ENCODE peak calls at places on chromosomes 5 and 9, in four cellular contexts. F, R, G and L are unnamed samples.
A peak's percentile ranks its signal among the peaks of the same experiment; 100 is the strongest.

GRCh38 chr9:110655723-110656641 is 12.6 kb upstream of the MUSK start:
- DNase-seq in G (no peak), R (no peak), F (no peak), L (no peak)

GRCh38 chr9:89410709-89411111 is 87.2 kb downstream of the SEMA4D start:
- DNase-seq in F (peak; percentile 80), G (no peak), R (no peak), L (no peak)

GRCh38 chr5:93599427-93600146 is 16.6 kb downstream of the NR2F1 start:
- DNase-seq in G (no peak), R (no peak), F (no peak), L (no peak)

GRCh38 chr9:123483191-123483803 is 127.3 kb downstream of the CRB2 start:
- DNase-seq in G (no peak), R (no peak), F (no peak), L (no peak)

GRCh38 chr5:66255702-66256101 is 111.6 kb downstream of the SREK1 start:
- DNase-seq in G (no peak), F (no peak), R (no peak), L (no peak)

GRCh38 chr9:81825831-81826540 is 102.2 kb upstream of the SPATA31D4 start:
- DNase-seq in R (no peak), G (peak; percentile 51), F (no peak), L (no peak)

GRCh38 chr5:90967443-90967842 is 408.8 kb downstream of the ADGRV1 start:
- DNase-seq in G (no peak), F (no peak), R (no peak), L (no peak)

GRCh38 chr5:95817430-95817829 is 5.1 kb downstream of the GLRX start:
- DNase-seq in F (peak; percentile 47), G (peak; percentile 43), R (no peak), L (no peak)

GRCh38 chr5:128532776-128533175 is 5.3 kb downstream of the FBN2 start:
- DNase-seq in R (no peak), F (no peak), G (no peak), L (no peak)

GRCh38 chr9:94619012-94619411 is 20.3 kb downstream of the FBP1 start:
- DNase-seq in F (no peak), R (no peak), G (no peak), L (no peak)

GRCh38 chr5:56326116-56326515 is 93.0 kb upstream of the ANKRD55 start:
- DNase-seq in R (no peak), G (no peak), F (no peak), L (no peak)

GRCh38 chr5:143471666-143472411 is 68.4 kb upstream of the NR3C1 start:
- DNase-seq in R (no peak), F (no peak), G (no peak), L (no peak)

GRCh38 chr9:136645343-136645902 is 17.3 kb upstream of the EGFL7 start:
- DNase-seq in R (no peak), G (no peak), F (no peak), L (peak; percentile 17)

GRCh38 chr5:141077826-141078225 is 16.6 kb upstream of the PCDHB2 start:
- DNase-seq in R (no peak), F (no peak), G (no peak), L (no peak)

GRCh38 chr5:142853682-142854081 is 83.5 kb downstream of the ARHGAP26 start:
- DNase-seq in G (no peak), F (no peak), R (no peak), L (no peak)

GRCh38 chr5:150562832-150563231 is 54.9 kb downstream of the NDST1 start:
- DNase-seq in R (no peak), G (peak; percentile 56), F (peak; percentile 35), L (no peak)

GRCh38 chr5:33491941-33492340 is 51.2 kb downstream of the TARS1 start:
- DNase-seq in R (no peak), G (no peak), F (no peak), L (no peak)

GRCh38 chr5:181221105-181221791 is 1.8 kb upstream of the TRIM41 start:
- DNase-seq in G (no peak), R (no peak), F (no peak), L (no peak)

GRCh38 chr5:7714119-7714518 is 136.8 kb downstream of the CFAP90 start:
- DNase-seq in F (no peak), R (no peak), G (no peak), L (no peak)

GRCh38 chr5:178590141-178590923 is at the start of gene COL23A1:
- DNase-seq in F (peak; percentile 47), G (no peak), R (no peak), L (peak; percentile 74)

GRCh38 chr5:141003791-141004601 is 37.7 kb downstream of the PCDHAC2 start:
- DNase-seq in R (peak; percentile 50), F (no peak), G (peak; percentile 83), L (no peak)